ENCODE peak calls at places on chromosomes 7 and 10, in seven cellular contexts. S is immature natural killer cell; H is activated T-helper 1 cell treated with anti-CD3 and anti-CD28 coated beads, Interleukin-12 subunit alpha, Interleukin-12 subunit beta, Interleukin-2, Interleukin-4 antibody, amounts not matched to agents 30 ng/mL and 10 ng/mL and 1 ng/mL, durations not matched to agents 14 hours and 24 hours and 36 hours; V is activated effector memory CD4-positive, alpha-beta T cell treated with anti-CD3 and anti-CD28 coated beads, Interleukin-2, amount 50 U/mL, for 16 hours; N is fibroblast of villous mesenchyme; P is kidney glomerular epithelial cell; Z is hippocampal formation. D is an unnamed sample.

GRCh38 chr10:97081621-97082235 is 104.0 kb downstream of the SLIT1 start:
- DNase-seq in S (peak), H (peak), V (peak), N (peak), P (peak), Z (no peak), D (peak)

GRCh38 chr7:46848944-46849343 is 733.0 kb downstream of the TNS3 start:
- DNase-seq in S (no peak), H (no peak), V (no peak), N (peak), P (no peak), Z (no peak), D (no peak)

GRCh38 chr10:61761825-61762217 is 99.1 kb downstream of the CABCOCO1 start:
- DNase-seq in S (no peak), H (no peak), V (no peak), N (no peak), P (no peak), Z (peak), D (no peak)

GRCh38 chr7:43938892-43939482 is 12.8 kb downstream of the UBE2D4 start:
- DNase-seq in S (no peak), H (no peak), V (no peak), N (no peak), P (no peak), Z (no peak), D (no peak)

GRCh38 chr10:62688971-62689700 is 115.4 kb upstream of the ADO start:
- DNase-seq in S (no peak), H (no peak), V (no peak), N (no peak), P (no peak), Z (no peak), D (no peak)

GRCh38 chr7:111168182-111168581 is 77.3 kb downstream of the LRRN3 start:
- DNase-seq in S (no peak), H (no peak), V (no peak), N (peak), P (no peak), Z (no peak), D (no peak)

GRCh38 chr7:151601521-151602305 is 82.0 kb upstream of the RHEB start:
- DNase-seq in S (no peak), H (no peak), V (peak), N (peak), P (no peak), Z (no peak), D (no peak)

GRCh38 chr7:127745445-127745844 is 93.5 kb downstream of the SND1 start:
- DNase-seq in S (no peak), H (no peak), V (no peak), N (no peak), P (no peak), Z (no peak), D (no peak)

GRCh38 chr10:43420369-43421200 is 11.6 kb upstream of the HNRNPF start:
- DNase-seq in S (peak), H (peak), V (peak), N (peak), P (peak), Z (peak), D (peak)

GRCh38 chr7:15977663-15978062 is 291.2 kb upstream of the MEOX2 start:
- DNase-seq in S (no peak), H (no peak), V (no peak), N (peak), P (no peak), Z (no peak), D (no peak)

GRCh38 chr7:129664029-129665012 is 52.8 kb downstream of the NRF1 start:
- DNase-seq in S (peak), H (no peak), V (no peak), N (peak), P (peak), Z (peak), D (peak)

GRCh38 chr10:69439813-69440506 is 11.3 kb upstream of the TSPAN15 start:
- DNase-seq in S (no peak), H (no peak), V (no peak), N (peak), P (no peak), Z (no peak), D (peak)